ENCODE peak calls at places on chromosomes 12 and 14, in seven cellular contexts. One of them, this sample, is unnamed.

GRCh38 chr12:52884526-52885293 is 20.2 kb downstream of the KRT8 start:
- DNase-seq in trophoblast cell: peak
- DNase-seq in H1: peak
- DNase-seq in H9: peak
- DNase-seq in neuronal stem cell: peak
- DNase-seq in mesendoderm: peak
- DNase-seq in IMR-90: peak
- DNase-seq in this sample: peak

GRCh38 chr14:50808053-50808452 is 22.9 kb downstream of the NIN start:
- DNase-seq in H9: peak
- DNase-seq in neuronal stem cell: no peak
- DNase-seq in H1: no peak
- DNase-seq in IMR-90: no peak
- DNase-seq in trophoblast cell: no peak
- DNase-seq in mesendoderm: no peak
- DNase-seq in this sample: no peak

GRCh38 chr14:103526247-103526913 is 2.6 kb upstream of the TRMT61A start:
- DNase-seq in neuronal stem cell: no peak
- DNase-seq in trophoblast cell: no peak
- DNase-seq in mesendoderm: no peak
- DNase-seq in IMR-90: no peak
- DNase-seq in H9: no peak
- DNase-seq in H1: no peak
- DNase-seq in this sample: no peak

GRCh38 chr12:122030427-122030825 is 8.7 kb downstream of the BCL7A start:
- DNase-seq in H1: no peak
- DNase-seq in IMR-90: no peak
- DNase-seq in trophoblast cell: no peak
- DNase-seq in H9: no peak
- DNase-seq in mesendoderm: no peak
- DNase-seq in neuronal stem cell: no peak
- DNase-seq in this sample: no peak

GRCh38 chr14:35332517-35333346 is 40.5 kb downstream of the PSMA6 start:
- DNase-seq in mesendoderm: no peak
- DNase-seq in neuronal stem cell: no peak
- DNase-seq in H9: no peak
- DNase-seq in trophoblast cell: peak
- DNase-seq in H1: peak
- DNase-seq in IMR-90: no peak
- DNase-seq in this sample: peak

GRCh38 chr14:103224996-103225874 is 102.0 kb downstream of the TNFAIP2 start:
- DNase-seq in trophoblast cell: no peak
- DNase-seq in mesendoderm: no peak
- DNase-seq in IMR-90: peak
- DNase-seq in H1: no peak
- DNase-seq in H9: no peak
- DNase-seq in neuronal stem cell: no peak
- DNase-seq in this sample: peak

GRCh38 chr12:122939151-122939550 is 27.1 kb downstream of the ABCB9 start:
- DNase-seq in H9: no peak
- DNase-seq in IMR-90: no peak
- DNase-seq in trophoblast cell: no peak
- DNase-seq in H1: no peak
- DNase-seq in mesendoderm: no peak
- DNase-seq in neuronal stem cell: no peak
- DNase-seq in this sample: no peak

GRCh38 chr14:83071888-83072501 is 1538.3 kb upstream of the SEL1L start:
- DNase-seq in H1: no peak
- DNase-seq in H9: no peak
- DNase-seq in neuronal stem cell: peak
- DNase-seq in trophoblast cell: no peak
- DNase-seq in mesendoderm: peak
- DNase-seq in IMR-90: peak
- DNase-seq in this sample: peak

GRCh38 chr12:54191126-54191525 is 2.3 kb upstream of the SMUG1 start:
- DNase-seq in mesendoderm: no peak
- DNase-seq in trophoblast cell: no peak
- DNase-seq in H9: no peak
- DNase-seq in neuronal stem cell: no peak
- DNase-seq in H1: no peak
- DNase-seq in IMR-90: no peak
- DNase-seq in this sample: no peak

GRCh38 chr12:25436206-25436912 is 116.7 kb downstream of the LMNTD1 start:
- DNase-seq in trophoblast cell: peak
- DNase-seq in mesendoderm: peak
- DNase-seq in IMR-90: peak
- DNase-seq in H9: peak
- DNase-seq in H1: peak
- DNase-seq in neuronal stem cell: peak
- DNase-seq in this sample: peak

GRCh38 chr12:1533602-1534304 is 60.6 kb downstream of the FBXL14 start:
- DNase-seq in mesendoderm: no peak
- DNase-seq in H9: peak
- DNase-seq in H1: no peak
- DNase-seq in neuronal stem cell: no peak
- DNase-seq in trophoblast cell: no peak
- DNase-seq in IMR-90: peak
- DNase-seq in this sample: no peak

GRCh38 chr12:45543887-45544286 is 185.6 kb upstream of the ARID2 start:
- DNase-seq in trophoblast cell: peak
- DNase-seq in H1: no peak
- DNase-seq in H9: peak
- DNase-seq in neuronal stem cell: peak
- DNase-seq in mesendoderm: peak
- DNase-seq in IMR-90: peak
- DNase-seq in this sample: peak

GRCh38 chr12:53499261-53500118 is at the start of gene MAP3K12:
- DNase-seq in H9: peak
- DNase-seq in H1: peak
- DNase-seq in IMR-90: peak
- DNase-seq in neuronal stem cell: peak
- DNase-seq in trophoblast cell: no peak
- DNase-seq in mesendoderm: peak
- DNase-seq in this sample: peak

GRCh38 chr12:122473543-122474323 is 27.0 kb downstream of the ZCCHC8 start:
- DNase-seq in H9: no peak
- DNase-seq in trophoblast cell: peak
- DNase-seq in IMR-90: peak
- DNase-seq in H1: no peak
- DNase-seq in neuronal stem cell: no peak
- DNase-seq in mesendoderm: no peak
- DNase-seq in this sample: peak

GRCh38 chr12:46154221-46154975 is 114.4 kb downstream of the SLC38A1 start:
- DNase-seq in H1: no peak
- DNase-seq in neuronal stem cell: no peak
- DNase-seq in mesendoderm: no peak
- DNase-seq in trophoblast cell: peak
- DNase-seq in IMR-90: peak
- DNase-seq in H9: no peak
- DNase-seq in this sample: peak

GRCh38 chr12:120402217-120402616 is 33.3 kb upstream of the MSI1 start:
- DNase-seq in mesendoderm: peak
- DNase-seq in H1: peak
- DNase-seq in IMR-90: no peak
- DNase-seq in H9: peak
- DNase-seq in neuronal stem cell: no peak
- DNase-seq in trophoblast cell: no peak
- DNase-seq in this sample: no peak

GRCh38 chr14:72907327-72907826 is 13.5 kb upstream of the DPF3 start:
- DNase-seq in H1: no peak
- DNase-seq in trophoblast cell: no peak
- DNase-seq in neuronal stem cell: no peak
- DNase-seq in H9: no peak
- DNase-seq in mesendoderm: no peak
- DNase-seq in IMR-90: no peak
- DNase-seq in this sample: no peak

GRCh38 chr14:68231832-68232642 is 412.5 kb downstream of the RAD51B start:
- DNase-seq in trophoblast cell: no peak
- DNase-seq in IMR-90: peak
- DNase-seq in mesendoderm: no peak
- DNase-seq in neuronal stem cell: no peak
- DNase-seq in H9: no peak
- DNase-seq in H1: no peak
- DNase-seq in this sample: peak

GRCh38 chr14:89033756-89034155 is 209.3 kb downstream of the TTC8 start:
- DNase-seq in mesendoderm: no peak
- DNase-seq in H9: no peak
- DNase-seq in IMR-90: no peak
- DNase-seq in neuronal stem cell: no peak
- DNase-seq in trophoblast cell: no peak
- DNase-seq in H1: no peak
- DNase-seq in this sample: no peak

GRCh38 chr12:27575780-27576154 is 51.8 kb downstream of the PPFIBP1 start:
- DNase-seq in H9: no peak
- DNase-seq in trophoblast cell: no peak
- DNase-seq in neuronal stem cell: no peak
- DNase-seq in IMR-90: no peak
- DNase-seq in mesendoderm: no peak
- DNase-seq in H1: no peak
- DNase-seq in this sample: no peak

GRCh38 chr12:124930576-124930975 is 16.1 kb upstream of the UBC start:
- DNase-seq in mesendoderm: no peak
- DNase-seq in IMR-90: no peak
- DNase-seq in H1: no peak
- DNase-seq in trophoblast cell: no peak
- DNase-seq in neuronal stem cell: no peak
- DNase-seq in H9: no peak
- DNase-seq in this sample: no peak

GRCh38 chr14:99554757-99555531 is 49.1 kb downstream of the CCDC85C start:
- DNase-seq in H1: no peak
- DNase-seq in mesendoderm: no peak
- DNase-seq in neuronal stem cell: no peak
- DNase-seq in trophoblast cell: no peak
- DNase-seq in H9: no peak
- DNase-seq in IMR-90: no peak
- DNase-seq in this sample: no peak

GRCh38 chr14:90773196-90773486 is 43.1 kb downstream of the TTC7B start:
- DNase-seq in trophoblast cell: no peak
- DNase-seq in mesendoderm: no peak
- DNase-seq in H1: peak
- DNase-seq in H9: no peak
- DNase-seq in neuronal stem cell: no peak
- DNase-seq in IMR-90: no peak
- DNase-seq in this sample: no peak

GRCh38 chr14:33480589-33481184 is 470.2 kb downstream of the EGLN3 start:
- DNase-seq in mesendoderm: no peak
- DNase-seq in H1: no peak
- DNase-seq in trophoblast cell: no peak
- DNase-seq in H9: no peak
- DNase-seq in neuronal stem cell: no peak
- DNase-seq in IMR-90: no peak
- DNase-seq in this sample: no peak
- H2BK120ac ChIP-seq in mesendoderm: no peak
- H2BK120ac ChIP-seq in H1: no peak
- H2BK120ac ChIP-seq in trophoblast cell: no peak
- H2BK120ac ChIP-seq in H9: no peak
- H2BK120ac ChIP-seq in neuronal stem cell: no peak
- H2BK120ac ChIP-seq in IMR-90: no peak
- H2BK120ac ChIP-seq in this sample: no peak

DNA sequence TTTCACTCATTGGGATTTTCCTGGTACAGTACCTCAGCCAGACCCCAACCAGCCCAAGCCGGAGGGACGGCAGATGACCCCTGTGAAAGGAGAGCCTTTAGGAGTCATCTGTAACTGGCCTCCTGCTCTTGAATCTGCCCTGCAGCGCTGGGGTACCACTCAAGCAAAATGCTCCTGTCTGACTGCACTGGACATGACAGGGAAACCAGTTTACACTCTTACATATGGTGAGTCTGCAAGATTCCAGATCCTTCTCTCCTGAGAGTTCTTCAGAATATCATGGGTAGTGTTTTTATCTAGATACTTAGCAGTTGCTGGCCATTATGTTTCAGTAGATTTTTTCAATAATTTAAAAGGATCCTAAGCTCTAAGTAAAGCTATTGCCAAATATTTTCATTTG is 85.3 kb upstream of the ATF1 start:
- DNase-seq in neuronal stem cell: no peak
- DNase-seq in H1: no peak
- DNase-seq in trophoblast cell: no peak
- DNase-seq in IMR-90: no peak
- DNase-seq in mesendoderm: no peak
- DNase-seq in H9: no peak
- DNase-seq in this sample: no peak
- H2BK120ac ChIP-seq in neuronal stem cell: no peak
- H2BK120ac ChIP-seq in H1: no peak
- H2BK120ac ChIP-seq in trophoblast cell: no peak
- H2BK120ac ChIP-seq in IMR-90: no peak
- H2BK120ac ChIP-seq in mesendoderm: no peak
- H2BK120ac ChIP-seq in H9: no peak
- H2BK120ac ChIP-seq in this sample: no peak

GRCh38 chr12:66627270-66627987 is 51.4 kb downstream of the GRIP1 start:
- DNase-seq in H9: no peak
- DNase-seq in H1: no peak
- DNase-seq in mesendoderm: no peak
- DNase-seq in IMR-90: no peak
- DNase-seq in trophoblast cell: no peak
- DNase-seq in neuronal stem cell: no peak
- DNase-seq in this sample: no peak

GRCh38 chr12:66624806-66625205 is 54.1 kb downstream of the GRIP1 start:
- DNase-seq in mesendoderm: no peak
- DNase-seq in H9: no peak
- DNase-seq in H1: no peak
- DNase-seq in trophoblast cell: no peak
- DNase-seq in neuronal stem cell: no peak
- DNase-seq in IMR-90: no peak
- DNase-seq in this sample: no peak

GRCh38 chr12:66629138-66629880 is 49.6 kb downstream of the GRIP1 start:
- DNase-seq in IMR-90: no peak
- DNase-seq in H9: no peak
- DNase-seq in neuronal stem cell: no peak
- DNase-seq in mesendoderm: no peak
- DNase-seq in trophoblast cell: no peak
- DNase-seq in H1: no peak
- DNase-seq in this sample: no peak

GRCh38 chr12:66623455-66623854 is 55.4 kb downstream of the GRIP1 start:
- DNase-seq in H9: no peak
- DNase-seq in H1: no peak
- DNase-seq in neuronal stem cell: no peak
- DNase-seq in mesendoderm: no peak
- DNase-seq in IMR-90: no peak
- DNase-seq in trophoblast cell: no peak
- DNase-seq in this sample: peak

GRCh38 chr12:66627988-66628317 is 50.9 kb downstream of the GRIP1 start:
- DNase-seq in trophoblast cell: no peak
- DNase-seq in IMR-90: no peak
- DNase-seq in H1: no peak
- DNase-seq in H9: no peak
- DNase-seq in mesendoderm: no peak
- DNase-seq in neuronal stem cell: no peak
- DNase-seq in this sample: no peak
- H2BK120ac ChIP-seq in trophoblast cell: no peak
- H2BK120ac ChIP-seq in IMR-90: no peak
- H2BK120ac ChIP-seq in H1: no peak
- H2BK120ac ChIP-seq in H9: no peak
- H2BK120ac ChIP-seq in mesendoderm: no peak
- H2BK120ac ChIP-seq in neuronal stem cell: no peak
- H2BK120ac ChIP-seq in this sample: no peak

DNA sequence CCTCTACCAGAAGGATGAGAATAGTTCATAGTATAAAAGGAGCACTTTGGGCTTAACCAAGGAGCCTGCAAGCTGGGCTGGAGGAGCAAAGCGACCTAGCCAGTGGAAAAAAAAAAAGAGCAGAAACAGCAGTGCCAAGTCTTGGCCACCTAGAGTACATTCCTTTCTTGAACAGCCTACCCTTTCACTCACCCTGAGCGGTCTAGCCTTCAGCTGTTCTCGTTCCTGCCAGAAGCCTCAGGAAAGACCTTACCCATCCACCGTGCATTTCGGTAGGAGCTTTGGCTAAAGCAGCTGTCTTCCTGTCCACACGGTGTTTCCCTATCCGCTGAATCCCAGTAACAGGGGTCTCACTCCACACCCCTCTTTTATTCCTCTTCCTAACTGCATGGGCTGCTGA is 88.7 kb upstream of the METAP2 start:
- DNase-seq in IMR-90: peak
- DNase-seq in mesendoderm: peak
- DNase-seq in neuronal stem cell: no peak
- DNase-seq in H9: no peak
- DNase-seq in H1: no peak
- DNase-seq in trophoblast cell: no peak
- DNase-seq in this sample: no peak
- H2BK120ac ChIP-seq in IMR-90: no peak
- H2BK120ac ChIP-seq in mesendoderm: no peak
- H2BK120ac ChIP-seq in neuronal stem cell: no peak
- H2BK120ac ChIP-seq in H9: no peak
- H2BK120ac ChIP-seq in H1: no peak
- H2BK120ac ChIP-seq in trophoblast cell: no peak
- H2BK120ac ChIP-seq in this sample: no peak